ENCODE peak calls at places on chromosome 5, in ten cellular contexts. One of them, this sample, is unnamed.

GRCh38 chr5:125152036-125152435 is 405.6 kb upstream of the ZNF608 start:
- DNase-seq in GM23248: no peak
- DNase-seq in gastrocnemius medialis: no peak
- DNase-seq in lower lobe of right lung: no peak
- DNase-seq in G401: no peak
- DNase-seq in naive thymus-derived CD4-positive, alpha-beta T cell: no peak
- DNase-seq in CD4-positive, alpha-beta memory T cell: no peak
- DNase-seq in AG09319: no peak
- DNase-seq in AG08395: no peak
- DNase-seq in stimulated activated CD4-positive, alpha-beta T cell treated with anti-CD3 and anti-CD28 coated beads, TNF-alpha, amount 100 ng/mL, for 48 hours: no peak
- DNase-seq in this sample: no peak

GRCh38 chr5:179974946-179975712 is 67.4 kb upstream of the TBC1D9B start:
- DNase-seq in G401: peak; percentile 63
- DNase-seq in AG09319: no peak
- DNase-seq in AG08395: peak; percentile 20
- DNase-seq in stimulated activated CD4-positive, alpha-beta T cell treated with anti-CD3 and anti-CD28 coated beads, TNF-alpha, amount 100 ng/mL, for 48 hours: no peak
- DNase-seq in naive thymus-derived CD4-positive, alpha-beta T cell: no peak
- DNase-seq in CD4-positive, alpha-beta memory T cell: peak; percentile 3
- DNase-seq in gastrocnemius medialis: no peak
- DNase-seq in GM23248: peak; percentile 22
- DNase-seq in lower lobe of right lung: peak; percentile 55
- DNase-seq in this sample: peak; percentile 55

GRCh38 chr5:172140866-172141265 is 47.2 kb downstream of the STK10 start:
- DNase-seq in GM23248: no peak
- DNase-seq in CD4-positive, alpha-beta memory T cell: no peak
- DNase-seq in AG09319: no peak
- DNase-seq in lower lobe of right lung: no peak
- DNase-seq in AG08395: no peak
- DNase-seq in stimulated activated CD4-positive, alpha-beta T cell treated with anti-CD3 and anti-CD28 coated beads, TNF-alpha, amount 100 ng/mL, for 48 hours: no peak
- DNase-seq in gastrocnemius medialis: no peak
- DNase-seq in naive thymus-derived CD4-positive, alpha-beta T cell: no peak
- DNase-seq in G401: no peak
- DNase-seq in this sample: no peak

GRCh38 chr5:56588636-56589485 is 226.5 kb upstream of the MAP3K1 start:
- DNase-seq in AG09319: no peak
- DNase-seq in lower lobe of right lung: peak; percentile 64
- DNase-seq in G401: no peak
- DNase-seq in naive thymus-derived CD4-positive, alpha-beta T cell: peak; percentile 35
- DNase-seq in stimulated activated CD4-positive, alpha-beta T cell treated with anti-CD3 and anti-CD28 coated beads, TNF-alpha, amount 100 ng/mL, for 48 hours: no peak
- DNase-seq in CD4-positive, alpha-beta memory T cell: peak; percentile 73
- DNase-seq in AG08395: no peak
- DNase-seq in GM23248: peak; percentile 24
- DNase-seq in gastrocnemius medialis: peak; percentile 66
- DNase-seq in this sample: peak; percentile 91

GRCh38 chr5:76163111-76163628 is 80.0 kb downstream of the SV2C start:
- DNase-seq in gastrocnemius medialis: no peak
- DNase-seq in AG09319: no peak
- DNase-seq in naive thymus-derived CD4-positive, alpha-beta T cell: no peak
- DNase-seq in G401: no peak
- DNase-seq in AG08395: no peak
- DNase-seq in CD4-positive, alpha-beta memory T cell: no peak
- DNase-seq in GM23248: no peak
- DNase-seq in stimulated activated CD4-positive, alpha-beta T cell treated with anti-CD3 and anti-CD28 coated beads, TNF-alpha, amount 100 ng/mL, for 48 hours: no peak
- DNase-seq in lower lobe of right lung: no peak
- DNase-seq in this sample: no peak

GRCh38 chr5:116479776-116480675 is 94.6 kb downstream of the SEMA6A start:
- DNase-seq in G401: peak; percentile 57
- DNase-seq in naive thymus-derived CD4-positive, alpha-beta T cell: no peak
- DNase-seq in AG08395: no peak
- DNase-seq in CD4-positive, alpha-beta memory T cell: no peak
- DNase-seq in lower lobe of right lung: no peak
- DNase-seq in GM23248: no peak
- DNase-seq in gastrocnemius medialis: no peak
- DNase-seq in AG09319: no peak
- DNase-seq in stimulated activated CD4-positive, alpha-beta T cell treated with anti-CD3 and anti-CD28 coated beads, TNF-alpha, amount 100 ng/mL, for 48 hours: no peak
- DNase-seq in this sample: no peak

GRCh38 chr5:40679998-40680681 is 425 bp downstream of the PTGER4 start:
- DNase-seq in gastrocnemius medialis: no peak
- DNase-seq in GM23248: no peak
- DNase-seq in lower lobe of right lung: peak; percentile 61
- DNase-seq in naive thymus-derived CD4-positive, alpha-beta T cell: no peak
- DNase-seq in CD4-positive, alpha-beta memory T cell: peak; percentile 52
- DNase-seq in G401: no peak
- DNase-seq in AG08395: no peak
- DNase-seq in stimulated activated CD4-positive, alpha-beta T cell treated with anti-CD3 and anti-CD28 coated beads, TNF-alpha, amount 100 ng/mL, for 48 hours: no peak
- DNase-seq in AG09319: no peak
- DNase-seq in this sample: peak; percentile 19

GRCh38 chr5:106875591-106876297 is 795.0 kb downstream of the EFNA5 start:
- DNase-seq in G401: no peak
- DNase-seq in naive thymus-derived CD4-positive, alpha-beta T cell: no peak
- DNase-seq in lower lobe of right lung: no peak
- DNase-seq in CD4-positive, alpha-beta memory T cell: no peak
- DNase-seq in AG08395: peak; percentile 13
- DNase-seq in GM23248: peak; percentile 51
- DNase-seq in gastrocnemius medialis: no peak
- DNase-seq in stimulated activated CD4-positive, alpha-beta T cell treated with anti-CD3 and anti-CD28 coated beads, TNF-alpha, amount 100 ng/mL, for 48 hours: no peak
- DNase-seq in AG09319: no peak
- DNase-seq in this sample: peak; percentile 5

GRCh38 chr5:179800696-179801201 is 5.9 kb downstream of the MGAT4B start:
- DNase-seq in CD4-positive, alpha-beta memory T cell: no peak
- DNase-seq in naive thymus-derived CD4-positive, alpha-beta T cell: no peak
- DNase-seq in lower lobe of right lung: no peak
- DNase-seq in AG09319: no peak
- DNase-seq in gastrocnemius medialis: peak; percentile 20
- DNase-seq in AG08395: no peak
- DNase-seq in GM23248: no peak
- DNase-seq in stimulated activated CD4-positive, alpha-beta T cell treated with anti-CD3 and anti-CD28 coated beads, TNF-alpha, amount 100 ng/mL, for 48 hours: no peak
- DNase-seq in G401: no peak
- DNase-seq in this sample: no peak